ENCODE peak calls at places on chromosomes 1 and 21, in seven cellular contexts. P is esophagus muscularis mucosa, U is suprapubic skin, Q is heart left ventricle, V is mammary epithelial cell, N is mesendoderm, C is ascending aorta. I is an unnamed sample. For H3K27me3, the result is how much of the 10 kb centered on the place peaks cover.

GRCh38 chr1:172117800-172118199 is 276.5 kb downstream of the DNM3 start:
- DNase-seq in Q (no peak), V (peak), P (no peak), U (no peak), N (no peak), C (no peak), I (no peak)

GRCh38 chr1:54497338-54497737 is 50.7 kb upstream of the ACOT11 start:
- DNase-seq in U (no peak), P (no peak), C (no peak), N (no peak), V (no peak), Q (peak), I (no peak)

GRCh38 chr1:36385410-36386261 is at the start of gene STK40:
- DNase-seq in V (peak), U (peak), P (peak), C (peak), Q (peak), N (peak), I (peak)

GRCh38 chr21:45296638-45297037 is 8.9 kb upstream of the POFUT2 start:
- DNase-seq in P (no peak), Q (no peak), U (no peak), C (peak), V (no peak), N (no peak), I (no peak)

GRCh38 chr1:26946270-26946669 is 14.0 kb downstream of the KDF1 start:
- DNase-seq in V (no peak), Q (no peak), N (no peak), P (no peak), U (no peak), C (no peak), I (no peak)

GRCh38 chr21:34282223-34282622 is 81.6 kb upstream of the KCNE2 start:
- DNase-seq in U (no peak), Q (no peak), C (no peak), V (peak), P (no peak), N (no peak), I (no peak)

GRCh38 chr21:46255166-46255565 is 26.6 kb upstream of the LSS start:
- DNase-seq in Q (no peak), P (no peak), V (no peak), N (no peak), U (no peak), C (no peak), I (no peak)

GRCh38 chr1:147762233-147763024 is 2.0 kb upstream of the GJA5 start:
- DNase-seq in N (no peak), V (no peak), P (no peak), Q (no peak), C (no peak), U (no peak), I (no peak)

GRCh38 chr1:54329337-54329954 is 76.7 kb downstream of the SSBP3 start:
- DNase-seq in N (peak), Q (no peak), C (no peak), V (no peak), U (no peak), P (no peak), I (no peak)

GRCh38 chr1:10790155-10790707 is 6.2 kb downstream of the CASZ1 start:
- DNase-seq in Q (no peak), U (no peak), V (no peak), C (no peak), P (no peak), N (no peak), I (no peak)

GRCh38 chr21:25115021-25115420 is 492.3 kb downstream of the MRPL39 start:
- DNase-seq in N (no peak), U (no peak), V (no peak), P (no peak), C (no peak), Q (no peak), I (no peak)

GRCh38 chr21:38743772-38744529 is 61.8 kb upstream of the ETS2 start:
- DNase-seq in U (no peak), V (no peak), Q (no peak), P (no peak), N (no peak), C (no peak), I (no peak)

GRCh38 chr1:109089242-109090015 is 1.1 kb upstream of the TMEM167B start:
- DNase-seq in U (no peak), P (no peak), C (peak), Q (peak), N (peak), V (peak), I (peak)

GRCh38 chr1:232553050-232553754 is 76.7 kb downstream of the SIPA1L2 start:
- DNase-seq in C (peak), U (no peak), Q (peak), V (no peak), P (no peak), N (no peak), I (peak)

GRCh38 chr1:91846007-91846620 is 39.8 kb downstream of the TGFBR3 start:
- DNase-seq in N (peak), U (no peak), V (no peak), P (no peak), Q (peak), C (no peak), I (peak)

GRCh38 chr1:175338447-175339135 is 146.0 kb upstream of the KIAA0040 start:
- DNase-seq in Q (no peak), N (peak), U (no peak), V (no peak), C (no peak), P (no peak), I (no peak)

GRCh38 chr1:20739225-20739624 is 6.7 kb upstream of the SH2D5 start:
- DNase-seq in Q (no peak), P (no peak), U (no peak), N (no peak), V (no peak), C (no peak), I (no peak)

GRCh38 chr1:172662464-172663109 is 3.7 kb downstream of the FASLG start:
- DNase-seq in U (no peak), C (peak), Q (no peak), P (peak), V (peak), N (no peak), I (no peak)

GRCh38 chr21:19922122-19922521 is 1076.1 kb upstream of the NCAM2 start:
- DNase-seq in P (no peak), V (no peak), Q (no peak), N (peak), C (no peak), U (no peak), I (no peak)

GRCh38 chr1:234774971-234775370 is 165.0 kb upstream of the IRF2BP2 start:
- DNase-seq in C (peak), V (no peak), Q (no peak), P (no peak), U (peak), N (no peak), I (no peak)

DNA sequence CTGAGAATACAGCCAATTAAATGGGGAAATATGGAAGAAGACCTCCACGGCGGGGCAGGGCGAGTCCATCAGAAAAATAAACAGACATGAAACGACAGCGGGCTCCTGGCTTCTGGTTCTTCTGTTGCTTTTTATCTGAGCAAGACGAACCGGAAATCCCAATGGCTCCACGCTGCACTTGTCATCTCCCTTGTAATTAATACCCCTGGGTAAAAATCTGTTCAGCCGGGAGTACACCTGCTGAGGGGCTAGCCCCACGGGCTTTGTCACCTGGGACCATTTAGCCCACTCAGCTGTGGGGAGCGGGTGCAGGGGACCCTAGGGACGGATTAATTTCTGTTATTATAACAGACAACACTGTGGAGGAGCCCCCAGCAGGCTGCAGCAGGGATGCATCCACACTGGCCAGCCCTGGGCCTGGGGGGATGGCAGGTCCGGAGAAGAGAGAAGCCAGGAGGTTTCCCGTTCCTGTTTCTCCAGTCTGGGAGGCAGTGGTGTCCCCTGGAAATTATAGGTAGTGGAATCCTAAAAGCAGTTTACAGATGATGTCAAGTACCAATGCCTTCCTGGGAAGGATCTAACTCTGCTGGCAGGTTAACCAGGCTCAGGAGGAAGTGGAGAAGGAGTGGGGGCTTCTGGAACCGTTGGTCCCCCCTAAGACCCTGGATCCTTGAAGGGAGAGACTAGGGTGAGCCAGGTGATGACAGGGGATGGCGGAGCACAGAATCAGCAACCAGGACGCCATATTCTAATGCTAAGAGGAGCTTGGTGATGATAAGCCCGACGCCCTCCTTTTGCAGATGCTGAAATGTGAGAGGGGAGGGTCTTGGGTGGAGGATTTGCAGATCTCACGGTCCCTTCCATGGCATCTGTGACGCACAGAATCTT is 566.1 kb downstream of the PTPRU start:
- DNase-seq in U (no peak), V (no peak), N (no peak), C (no peak), Q (no peak), P (peak), I (no peak)
- H3K27me3 ChIP-seq in U (under half), V (under half), N (under half), C (under half), Q (under half), P (under half), I (under half)

GRCh38 chr1:50414853-50415234 is 8.4 kb downstream of the DMRTA2 start:
- DNase-seq in C (no peak), V (no peak), P (no peak), U (no peak), N (no peak), Q (no peak), I (no peak)

GRCh38 chr1:50415235-50416149 is 7.8 kb downstream of the DMRTA2 start:
- DNase-seq in P (no peak), Q (no peak), C (no peak), N (peak), V (no peak), U (no peak), I (no peak)

GRCh38 chr1:50417487-50417886 is 5.8 kb downstream of the DMRTA2 start:
- DNase-seq in P (no peak), Q (no peak), N (peak), U (no peak), V (no peak), C (no peak), I (no peak)

GRCh38 chr1:50416553-50417453 is 6.4 kb downstream of the DMRTA2 start:
- DNase-seq in C (no peak), P (no peak), U (no peak), N (peak), V (no peak), Q (no peak), I (no peak)

DNA sequence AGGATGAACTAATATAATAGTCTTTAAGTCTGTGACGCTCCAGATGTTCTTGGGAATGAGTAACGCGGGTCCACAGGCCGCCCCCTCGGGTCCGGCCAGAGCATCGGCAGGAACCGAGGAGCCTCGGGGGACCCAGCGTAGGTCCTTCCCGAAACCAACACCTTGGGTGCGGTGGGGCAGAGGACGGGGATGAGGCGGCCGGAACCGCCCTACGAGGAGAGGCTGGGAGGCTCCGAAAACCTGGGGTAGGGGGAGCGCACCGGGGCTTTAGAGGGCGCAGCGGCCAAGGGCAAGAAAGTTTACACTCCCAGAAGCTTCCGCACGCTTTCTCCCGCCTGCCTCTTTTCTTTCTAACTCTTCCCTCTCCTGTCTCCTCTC is 7.1 kb downstream of the DMRTA2 start:
- DNase-seq in P (no peak), V (no peak), N (peak), U (no peak), Q (no peak), C (no peak), I (no peak)
- H3K27me3 ChIP-seq in P (half or more), V (half or more), N (half or more), U (half or more), Q (half or more), C (under half), I (under half)

GRCh38 chr21:41322496-41323382 is 6.1 kb downstream of the FAM3B start:
- DNase-seq in P (no peak), U (no peak), C (no peak), Q (no peak), V (no peak), N (no peak), I (peak)
- H3K27me3 ChIP-seq in P (under half), U (under half), C (under half), Q (under half), V (under half), N (under half), I (under half)

GRCh38 chr1:17599301-17600300 is 60.1 kb downstream of the ARHGEF10L start:
- DNase-seq in C (no peak), Q (no peak), P (no peak), N (no peak), V (no peak), U (no peak), I (no peak)

GRCh38 chr1:17597651-17598050 is 58.2 kb downstream of the ARHGEF10L start:
- DNase-seq in V (peak), C (no peak), P (no peak), U (no peak), Q (no peak), N (no peak), I (no peak)

GRCh38 chr1:17596651-17597509 is 57.4 kb downstream of the ARHGEF10L start:
- DNase-seq in C (no peak), Q (no peak), U (no peak), P (no peak), V (no peak), N (peak), I (no peak)

GRCh38 chr1:17600313-17600712 is 60.8 kb downstream of the ARHGEF10L start:
- DNase-seq in U (no peak), P (no peak), N (no peak), C (no peak), V (no peak), Q (no peak), I (no peak)

GRCh38 chr1:17598251-17598650 is 58.8 kb downstream of the ARHGEF10L start:
- DNase-seq in Q (no peak), C (no peak), U (no peak), N (no peak), V (no peak), P (no peak), I (no peak)
- H3K27me3 ChIP-seq in Q (under half), C (under half), U (under half), N (under half), V (under half), P (under half), I (under half)

GRCh38 chr1:52917591-52917990 is 3.9 kb downstream of the ECHDC2 start:
- DNase-seq in N (no peak), P (no peak), C (no peak), U (no peak), Q (no peak), V (no peak), I (no peak)

GRCh38 chr1:52918201-52918600 is 3.3 kb downstream of the ECHDC2 start:
- DNase-seq in Q (no peak), U (no peak), P (no peak), V (no peak), N (no peak), C (no peak), I (no peak)

GRCh38 chr1:52919051-52919719 is 2.4 kb downstream of the ECHDC2 start:
- DNase-seq in U (no peak), C (no peak), V (peak), N (no peak), P (no peak), Q (no peak), I (no peak)

GRCh38 chr1:52920791-52921291 is 699 bp downstream of the ECHDC2 start:
- DNase-seq in V (peak), P (no peak), N (no peak), U (no peak), C (no peak), Q (peak), I (peak)

DNA sequence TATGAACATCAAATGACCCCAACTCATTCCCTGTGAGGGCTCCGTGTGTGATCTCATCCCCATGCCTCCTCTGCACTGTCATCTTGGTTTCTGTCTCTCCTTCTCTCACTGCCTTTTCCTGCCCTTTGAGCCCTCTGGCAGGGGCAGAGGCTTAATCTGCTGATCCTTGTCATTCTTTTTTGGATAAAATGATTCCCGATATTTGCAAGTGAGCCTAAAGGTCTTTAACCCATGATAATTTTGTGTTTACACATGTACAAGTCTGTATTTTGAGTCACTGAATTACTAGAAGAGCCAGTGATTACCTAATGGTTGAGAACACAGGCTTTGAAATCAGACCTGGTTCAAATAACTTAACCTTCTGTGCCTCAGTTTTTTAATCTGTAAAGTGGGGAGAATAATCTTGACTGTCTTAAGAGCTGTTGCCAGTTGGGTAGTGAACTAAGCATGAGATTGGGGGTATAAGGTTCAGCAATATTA is 1.8 kb downstream of the ECHDC2 start:
- DNase-seq in P (no peak), C (no peak), N (no peak), Q (no peak), U (no peak), V (no peak), I (no peak)
- H3K27me3 ChIP-seq in P (under half), C (under half), N (under half), Q (under half), U (under half), V (under half), I (under half)